ENCODE peak calls at places on chromosome 13, in five cellular contexts. One of them, this sample, is unnamed.

GRCh38 chr13:50990540-50991506 is 81.2 kb downstream of the RNASEH2B start:
- DNase-seq in NCI-H187 treated with DMSO at 0.1 percent for 48 hours: peak
- DNase-seq in HEK293T: peak
- DNase-seq in BJ: peak
- DNase-seq in activated CD4-positive, CD25-positive, alpha-beta regulatory T cell: no peak
- DNase-seq in this sample: peak

GRCh38 chr13:22960827-22961226 is 220.0 kb upstream of the SGCG start:
- DNase-seq in HEK293T: no peak
- DNase-seq in BJ: no peak
- DNase-seq in activated CD4-positive, CD25-positive, alpha-beta regulatory T cell: no peak
- DNase-seq in NCI-H187 treated with DMSO at 0.1 percent for 48 hours: no peak
- DNase-seq in this sample: no peak

GRCh38 chr13:30832845-30833332 is 73.2 kb upstream of the MEDAG start:
- DNase-seq in BJ: no peak
- DNase-seq in HEK293T: peak
- DNase-seq in NCI-H187 treated with DMSO at 0.1 percent for 48 hours: peak
- DNase-seq in activated CD4-positive, CD25-positive, alpha-beta regulatory T cell: no peak
- DNase-seq in this sample: peak

GRCh38 chr13:79503473-79504017 is 22.6 kb downstream of the NDFIP2 start:
- DNase-seq in HEK293T: no peak
- DNase-seq in BJ: no peak
- DNase-seq in activated CD4-positive, CD25-positive, alpha-beta regulatory T cell: no peak
- DNase-seq in NCI-H187 treated with DMSO at 0.1 percent for 48 hours: no peak
- DNase-seq in this sample: no peak

GRCh38 chr13:20428666-20429644 is 96.7 kb downstream of the CRYL1 start:
- DNase-seq in HEK293T: no peak
- DNase-seq in activated CD4-positive, CD25-positive, alpha-beta regulatory T cell: no peak
- DNase-seq in NCI-H187 treated with DMSO at 0.1 percent for 48 hours: no peak
- DNase-seq in BJ: no peak
- DNase-seq in this sample: no peak

GRCh38 chr13:109665781-109666249 is 120.6 kb downstream of the IRS2 start:
- DNase-seq in activated CD4-positive, CD25-positive, alpha-beta regulatory T cell: no peak
- DNase-seq in BJ: no peak
- DNase-seq in HEK293T: no peak
- DNase-seq in NCI-H187 treated with DMSO at 0.1 percent for 48 hours: no peak
- DNase-seq in this sample: no peak

GRCh38 chr13:61774903-61775302 is 359.3 kb upstream of the PCDH20 start:
- DNase-seq in NCI-H187 treated with DMSO at 0.1 percent for 48 hours: no peak
- DNase-seq in BJ: no peak
- DNase-seq in activated CD4-positive, CD25-positive, alpha-beta regulatory T cell: no peak
- DNase-seq in HEK293T: no peak
- DNase-seq in this sample: no peak

GRCh38 chr13:113756441-113757097 is 2.5 kb upstream of the TMEM255B start:
- DNase-seq in BJ: no peak
- DNase-seq in NCI-H187 treated with DMSO at 0.1 percent for 48 hours: no peak
- DNase-seq in activated CD4-positive, CD25-positive, alpha-beta regulatory T cell: no peak
- DNase-seq in HEK293T: no peak
- DNase-seq in this sample: no peak

GRCh38 chr13:67117010-67117550 is 113.1 kb downstream of the PCDH9 start:
- DNase-seq in BJ: no peak
- DNase-seq in NCI-H187 treated with DMSO at 0.1 percent for 48 hours: no peak
- DNase-seq in HEK293T: no peak
- DNase-seq in activated CD4-positive, CD25-positive, alpha-beta regulatory T cell: no peak
- DNase-seq in this sample: no peak

GRCh38 chr13:30865131-30866009 is 40.7 kb upstream of the MEDAG start:
- DNase-seq in HEK293T: peak
- DNase-seq in BJ: peak
- DNase-seq in activated CD4-positive, CD25-positive, alpha-beta regulatory T cell: peak
- DNase-seq in NCI-H187 treated with DMSO at 0.1 percent for 48 hours: no peak
- DNase-seq in this sample: no peak

GRCh38 chr13:97858161-97858560 is 95.3 kb upstream of the IPO5 start:
- DNase-seq in HEK293T: no peak
- DNase-seq in BJ: no peak
- DNase-seq in NCI-H187 treated with DMSO at 0.1 percent for 48 hours: no peak
- DNase-seq in activated CD4-positive, CD25-positive, alpha-beta regulatory T cell: no peak
- DNase-seq in this sample: no peak

GRCh38 chr13:113404366-113404722 is 40.4 kb upstream of the GRTP1 start:
- DNase-seq in BJ: no peak
- DNase-seq in NCI-H187 treated with DMSO at 0.1 percent for 48 hours: no peak
- DNase-seq in HEK293T: no peak
- DNase-seq in activated CD4-positive, CD25-positive, alpha-beta regulatory T cell: no peak
- DNase-seq in this sample: no peak

GRCh38 chr13:102978168-102978567 is 88.0 kb downstream of the SLC10A2 start:
- DNase-seq in activated CD4-positive, CD25-positive, alpha-beta regulatory T cell: no peak
- DNase-seq in BJ: peak
- DNase-seq in HEK293T: no peak
- DNase-seq in NCI-H187 treated with DMSO at 0.1 percent for 48 hours: no peak
- DNase-seq in this sample: no peak

GRCh38 chr13:51397262-51397933 is 55.4 kb downstream of the INTS6 start:
- DNase-seq in BJ: peak
- DNase-seq in activated CD4-positive, CD25-positive, alpha-beta regulatory T cell: no peak
- DNase-seq in HEK293T: peak
- DNase-seq in NCI-H187 treated with DMSO at 0.1 percent for 48 hours: no peak
- DNase-seq in this sample: no peak

GRCh38 chr13:41077475-41077874 is 16.2 kb downstream of the WBP4 start:
- DNase-seq in activated CD4-positive, CD25-positive, alpha-beta regulatory T cell: no peak
- DNase-seq in BJ: no peak
- DNase-seq in HEK293T: no peak
- DNase-seq in NCI-H187 treated with DMSO at 0.1 percent for 48 hours: no peak
- DNase-seq in this sample: no peak

GRCh38 chr13:93216122-93216521 is 10.5 kb upstream of the GPC6 start:
- DNase-seq in NCI-H187 treated with DMSO at 0.1 percent for 48 hours: no peak
- DNase-seq in activated CD4-positive, CD25-positive, alpha-beta regulatory T cell: no peak
- DNase-seq in BJ: no peak
- DNase-seq in HEK293T: no peak
- DNase-seq in this sample: no peak

GRCh38 chr13:73900591-73900990 is 233.6 kb downstream of the KLF12 start:
- DNase-seq in BJ: no peak
- DNase-seq in NCI-H187 treated with DMSO at 0.1 percent for 48 hours: no peak
- DNase-seq in HEK293T: no peak
- DNase-seq in activated CD4-positive, CD25-positive, alpha-beta regulatory T cell: no peak
- DNase-seq in this sample: no peak

This sample was measured in NCI-H1417 treated with DMSO at 0.1 percent for 48 hours.